ENCODE peak calls at places on chromosomes 4 and X, in four cellular contexts. One of them, this sample, is unnamed.

GRCh38 chrX:45806410-45807121 is 605.9 kb upstream of the DIPK2B start:
- DNase-seq in AG04449: peak; percentile 71
- DNase-seq in IMR-90: peak; percentile 92
- DNase-seq in anterior cingulate cortex: no peak
- DNase-seq in this sample: peak; percentile 80

GRCh38 chr4:120446051-120446567 is 379.5 kb upstream of the MAD2L1 start:
- DNase-seq in AG04449: no peak
- DNase-seq in IMR-90: no peak
- DNase-seq in anterior cingulate cortex: no peak
- DNase-seq in this sample: no peak

GRCh38 chr4:39889226-39889625 is 88.5 kb downstream of the PDS5A start:
- DNase-seq in anterior cingulate cortex: no peak
- DNase-seq in AG04449: no peak
- DNase-seq in IMR-90: no peak
- DNase-seq in this sample: no peak

GRCh38 chr4:48546336-48546735 is 56.3 kb downstream of the ZAR1 start:
- DNase-seq in IMR-90: peak; percentile 52
- DNase-seq in AG04449: no peak
- DNase-seq in anterior cingulate cortex: peak; percentile 19
- DNase-seq in this sample: peak; percentile 63

GRCh38 chrX:75155454-75155829 is 641 bp downstream of the ABCB7 start:
- DNase-seq in anterior cingulate cortex: no peak
- DNase-seq in IMR-90: peak; percentile 4
- DNase-seq in AG04449: no peak
- DNase-seq in this sample: no peak

GRCh38 chr4:3688018-3688998 is 77.9 kb upstream of the ADRA2C start:
- DNase-seq in IMR-90: peak; percentile 1
- DNase-seq in anterior cingulate cortex: no peak
- DNase-seq in AG04449: no peak
- DNase-seq in this sample: no peak

GRCh38 chrX:101417981-101418841 is 10.2 kb downstream of the HNRNPH2 start:
- DNase-seq in IMR-90: no peak
- DNase-seq in anterior cingulate cortex: peak; percentile 41
- DNase-seq in AG04449: no peak
- DNase-seq in this sample: no peak

GRCh38 chr4:152776352-152776751 is 3.2 kb downstream of the TIGD4 start:
- DNase-seq in IMR-90: peak; percentile 18
- DNase-seq in anterior cingulate cortex: no peak
- DNase-seq in AG04449: no peak
- DNase-seq in this sample: peak; percentile 31

GRCh38 chr4:19236473-19236872 is 1015.2 kb upstream of the SLIT2 start:
- DNase-seq in IMR-90: no peak
- DNase-seq in AG04449: no peak
- DNase-seq in anterior cingulate cortex: no peak
- DNase-seq in this sample: no peak

GRCh38 chr4:109432676-109433075 is 939 bp upstream of the SEC24B start:
- DNase-seq in anterior cingulate cortex: no peak
- DNase-seq in IMR-90: peak; percentile 77
- DNase-seq in AG04449: peak; percentile 77
- DNase-seq in this sample: peak; percentile 83

GRCh38 chr4:140423106-140423505 is 4.3 kb downstream of the CLGN start:
- DNase-seq in AG04449: no peak
- DNase-seq in IMR-90: peak; percentile 25
- DNase-seq in anterior cingulate cortex: no peak
- DNase-seq in this sample: no peak

This sample was measured in fibroblast of pulmonary artery.